ENCODE peak calls at places on chromosomes 2 and 18, in eight cellular contexts. X, S, E, A, P, D, W and I are unnamed samples.

GRCh38 chr2:133667085-133667484 is 98.8 kb upstream of the NCKAP5 start:
- DNase-seq in X (no peak), S (no peak), E (no peak), A (peak; percentile 45), P (no peak), D (no peak), W (no peak), I (no peak)

GRCh38 chr2:150983498-150983897 is 278.2 kb downstream of the RBM43 start:
- DNase-seq in X (no peak), S (no peak), E (no peak), A (no peak), P (no peak), D (no peak), W (no peak), I (no peak)

GRCh38 chr18:79507076-79507545 is 111.4 kb downstream of the NFATC1 start:
- DNase-seq in X (peak; percentile 88), S (no peak), E (peak; percentile 36), A (no peak), P (peak; percentile 39), D (peak; percentile 69), W (no peak), I (no peak)

GRCh38 chr2:3654031-3654430 is 4.0 kb upstream of the ALLC start:
- DNase-seq in X (no peak), S (no peak), E (no peak), A (no peak), P (no peak), D (no peak), W (no peak), I (no peak)

GRCh38 chr2:240999001-240999791 is 778 bp downstream of the SNED1 start:
- DNase-seq in X (peak; percentile 71), S (no peak), E (peak; percentile 12), A (no peak), P (peak; percentile 28), D (peak; percentile 45), W (no peak), I (no peak)

GRCh38 chr18:47771922-47772321 is 158.5 kb downstream of the SMAD2 start:
- DNase-seq in X (no peak), S (no peak), E (no peak), A (no peak), P (no peak), D (no peak), W (no peak), I (peak; percentile 72)

GRCh38 chr2:5590836-5591235 is 101.3 kb upstream of the SOX11 start:
- DNase-seq in X (no peak), S (no peak), E (no peak), A (no peak), P (no peak), D (no peak), W (no peak), I (no peak)

GRCh38 chr2:9959262-9959661 is 7.8 kb downstream of the GRHL1 start:
- DNase-seq in X (no peak), S (no peak), E (no peak), A (no peak), P (no peak), D (no peak), W (no peak), I (no peak)

GRCh38 chr2:32905270-32905669 is 41.5 kb upstream of the LTBP1 start:
- DNase-seq in X (no peak), S (no peak), E (no peak), A (no peak), P (no peak), D (no peak), W (no peak), I (no peak)

GRCh38 chr2:22481507-22482217 is 903.3 kb upstream of the KLHL29 start:
- DNase-seq in X (no peak), S (no peak), E (no peak), A (no peak), P (no peak), D (no peak), W (no peak), I (no peak)

GRCh38 chr2:26519396-26519991 is 41.6 kb upstream of the OTOF start:
- DNase-seq in X (no peak), S (no peak), E (no peak), A (no peak), P (no peak), D (no peak), W (no peak), I (no peak)

DNA sequence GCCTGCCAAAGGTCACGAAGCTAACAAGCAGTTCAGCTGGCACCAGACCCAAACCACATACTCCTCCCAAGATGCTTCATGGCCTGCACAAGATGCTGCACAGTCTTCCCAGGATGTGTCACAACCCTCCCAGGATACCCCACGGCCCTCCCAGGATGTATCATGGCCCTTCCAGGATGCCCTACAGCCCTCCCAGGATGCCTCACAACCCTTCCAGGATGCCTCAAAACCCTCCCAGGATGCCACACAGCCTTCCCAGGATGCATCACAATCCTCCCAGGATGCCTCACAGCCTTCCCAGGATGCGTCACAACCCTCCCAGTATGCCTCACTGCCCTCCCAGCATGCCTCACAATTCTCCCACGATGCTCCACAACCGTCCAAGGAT is 258.1 kb downstream of the DYSF start:
- DNase-seq in X (peak; percentile 72), S (no peak), E (peak; percentile 34), A (peak; percentile 18), P (no peak), D (no peak), W (no peak), I (no peak)
- TF ChIP-seq EP300 in X (no peak), S (no peak), E (no peak), A (no peak), P (no peak), D (no peak), W (no peak), I (no peak)

DNA sequence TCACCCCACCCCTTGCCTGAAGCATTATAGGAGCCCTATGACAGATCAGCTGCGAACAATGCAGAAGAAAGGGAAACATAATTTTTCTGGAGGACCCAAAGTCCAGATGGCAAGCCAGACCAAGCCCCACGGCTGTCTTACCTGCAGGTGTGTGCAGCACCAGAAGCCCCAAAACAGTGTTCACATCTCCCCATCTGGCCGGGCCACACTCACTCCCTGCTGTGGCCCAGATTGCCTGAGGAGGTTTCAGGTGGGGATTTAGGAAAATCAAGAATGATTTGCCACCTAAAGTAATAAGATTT is 11.7 kb upstream of the STK17B start:
- DNase-seq in X (no peak), S (no peak), E (no peak), A (no peak), P (no peak), D (no peak), W (no peak), I (no peak)
- H3K4me1 ChIP-seq in X (no peaks in the 10 kb centered on the region), S (no peaks in the 10 kb centered on the region), E (no peaks in the 10 kb centered on the region), A (peaks cover 3% of the 10 kb centered on the region), P (peaks cover 10% of the 10 kb centered on the region), D (peaks cover 5% of the 10 kb centered on the region), W (peaks cover 25% of the 10 kb centered on the region), I (no peaks in the 10 kb centered on the region)

GRCh38 chr2:61439241-61440002 is 31.5 kb downstream of the USP34 start:
- DNase-seq in X (no peak), S (no peak), E (no peak), A (no peak), P (no peak), D (peak; percentile 44), W (no peak), I (peak; percentile 87)
- H3K4me3 ChIP-seq in X (no peak overlapping the region), S (no peak overlapping the region), E (no peak overlapping the region), A (no peak overlapping the region), P (no peak overlapping the region), D (no peak overlapping the region), W (no peak overlapping the region), I (no peak overlapping the region)

GRCh38 chr18:24530630-24531111 is 70.2 kb downstream of the HRH4 start:
- DNase-seq in X (no peak), S (no peak), E (no peak), A (peak; percentile 7), P (no peak), D (no peak), W (no peak), I (peak; percentile 75)
- TF ChIP-seq EP300 in X (no peak), S (no peak), E (no peak), A (no peak), P (no peak), D (no peak), W (no peak), I (no peak)

DNA sequence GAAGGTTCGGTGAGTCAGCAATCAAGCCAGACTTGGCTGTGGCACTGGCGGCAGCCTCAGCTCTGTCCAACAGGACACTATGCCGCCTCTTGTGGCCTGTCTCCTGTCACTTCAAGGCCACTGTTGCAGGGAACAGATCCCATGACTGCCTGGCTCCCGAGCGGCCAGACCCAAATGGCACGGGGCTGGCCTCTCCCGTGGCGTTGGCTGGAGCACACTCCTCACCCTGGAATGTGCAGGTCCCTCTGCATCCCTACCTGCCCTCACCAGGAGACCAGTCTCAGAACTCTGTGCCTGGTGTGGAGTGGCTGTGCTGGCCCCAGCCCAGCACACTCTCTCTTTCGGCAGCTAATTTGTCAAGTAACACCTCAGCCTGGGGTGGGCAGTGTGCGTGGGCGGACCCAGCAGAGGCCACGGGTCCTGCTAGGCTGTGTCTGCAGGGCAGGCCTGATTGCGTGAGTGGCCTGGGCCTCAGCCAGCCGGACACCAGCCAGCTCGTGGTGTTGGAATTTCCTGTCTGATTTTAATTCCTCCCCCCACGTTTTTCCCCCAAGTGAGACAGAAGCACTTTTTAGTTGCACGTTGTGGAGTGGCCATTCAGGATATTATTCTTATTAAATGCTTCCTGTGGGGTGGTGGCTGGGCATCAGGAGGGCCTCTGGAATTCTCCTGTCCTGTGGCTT is 179.3 kb downstream of the GLI2 start:
- DNase-seq in X (peak; percentile 89), S (peak; percentile 61), E (peak; percentile 68), A (peak; percentile 90), P (peak; percentile 56), D (peak; percentile 48), W (no peak), I (peak; percentile 93)
- H3K4me1 ChIP-seq in X (peaks cover 34% of the 10 kb centered on the region), S (peaks cover 10% of the 10 kb centered on the region), E (peaks cover 54% of the 10 kb centered on the region), A (peaks cover 83% of the 10 kb centered on the region), P (peaks cover 27% of the 10 kb centered on the region), D (peaks cover 61% of the 10 kb centered on the region), W (no peaks in the 10 kb centered on the region), I (peaks cover 60% of the 10 kb centered on the region)

GRCh38 chr2:131542438-131543384 is 15.0 kb downstream of the CCDC74A start:
- DNase-seq in X (no peak), S (no peak), E (no peak), A (no peak), P (no peak), D (no peak), W (no peak), I (peak; percentile 53)
- H3K4me3 ChIP-seq in X (no peak overlapping the region), S (no peak overlapping the region), E (no peak overlapping the region), A (no peak overlapping the region), P (no peak overlapping the region), D (no peak overlapping the region), W (no peak overlapping the region), I (no peak overlapping the region)

DNA sequence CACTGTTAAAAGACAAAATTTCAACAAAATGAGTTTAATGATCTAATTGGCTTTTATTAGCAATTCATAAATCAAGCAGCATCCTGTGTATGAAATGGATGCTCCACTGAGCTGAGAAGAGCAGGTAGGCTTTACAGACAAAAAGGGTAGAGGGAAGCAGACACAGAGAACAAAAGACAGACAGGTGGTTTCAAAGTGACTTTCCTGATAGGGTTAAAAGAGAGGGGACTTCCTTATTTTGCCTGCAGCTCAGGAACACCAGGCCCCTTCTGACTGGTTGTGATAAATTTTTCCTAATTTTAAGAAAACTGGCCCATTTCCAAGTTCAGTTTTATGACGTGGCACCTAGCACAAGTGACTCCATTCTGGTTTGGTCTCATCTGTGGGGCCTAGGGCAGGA is 11.9 kb downstream of the TEX51 start:
- DNase-seq in X (no peak), S (no peak), E (no peak), A (no peak), P (no peak), D (no peak), W (no peak), I (no peak)
- TF ChIP-seq EP300 in X (no peak), S (no peak), E (no peak), A (no peak), P (no peak), D (no peak), W (no peak), I (no peak)